ENCODE peak calls at places on chromosomes 6 and 20, in six cellular contexts. One of them, this sample, is unnamed.

GRCh38 chr20:33917813-33918525 is 75.7 kb upstream of the RALY start:
- DNase-seq in HT-29: no peak
- DNase-seq in lower lobe of right lung: no peak
- DNase-seq in RKO: no peak
- DNase-seq in heart left ventricle: no peak
- DNase-seq in psoas muscle: no peak
- DNase-seq in this sample: no peak

GRCh38 chr6:26305097-26305841 is 59.7 kb upstream of the BTN3A2 start:
- DNase-seq in HT-29: peak; percentile 90
- DNase-seq in lower lobe of right lung: no peak
- DNase-seq in RKO: no peak
- DNase-seq in heart left ventricle: peak; percentile 77
- DNase-seq in psoas muscle: peak; percentile 66
- DNase-seq in this sample: peak; percentile 55

GRCh38 chr6:45438156-45438555 is 60.4 kb upstream of the SUPT3H start:
- DNase-seq in HT-29: no peak
- DNase-seq in lower lobe of right lung: no peak
- DNase-seq in RKO: no peak
- DNase-seq in heart left ventricle: no peak
- DNase-seq in psoas muscle: no peak
- DNase-seq in this sample: no peak

GRCh38 chr6:32622545-32623401 is 14.4 kb upstream of the HLA-DQA1 start:
- DNase-seq in HT-29: peak; percentile 30
- DNase-seq in lower lobe of right lung: peak; percentile 37
- DNase-seq in RKO: peak; percentile 72
- DNase-seq in heart left ventricle: no peak
- DNase-seq in psoas muscle: no peak
- DNase-seq in this sample: no peak

GRCh38 chr6:15026832-15027231 is 219.0 kb upstream of the JARID2 start:
- DNase-seq in HT-29: peak; percentile 1
- DNase-seq in lower lobe of right lung: no peak
- DNase-seq in RKO: no peak
- DNase-seq in heart left ventricle: no peak
- DNase-seq in psoas muscle: no peak
- DNase-seq in this sample: no peak

GRCh38 chr6:166598441-166599138 is 12.1 kb upstream of the RAMACL start:
- DNase-seq in HT-29: no peak
- DNase-seq in lower lobe of right lung: no peak
- DNase-seq in RKO: peak; percentile 2
- DNase-seq in heart left ventricle: peak; percentile 34
- DNase-seq in psoas muscle: peak; percentile 50
- DNase-seq in this sample: no peak

GRCh38 chr6:165403006-165403405 is 93.6 kb upstream of the C6orf118 start:
- DNase-seq in HT-29: no peak
- DNase-seq in lower lobe of right lung: no peak
- DNase-seq in RKO: no peak
- DNase-seq in heart left ventricle: no peak
- DNase-seq in psoas muscle: no peak
- DNase-seq in this sample: no peak

GRCh38 chr6:137261393-137262154 is 42.4 kb upstream of the IFNGR1 start:
- DNase-seq in HT-29: peak; percentile 38
- DNase-seq in lower lobe of right lung: no peak
- DNase-seq in RKO: no peak
- DNase-seq in heart left ventricle: no peak
- DNase-seq in psoas muscle: no peak
- DNase-seq in this sample: peak; percentile 35

GRCh38 chr6:157148391-157149323 is 174.7 kb downstream of the TMEM242 start:
- DNase-seq in HT-29: peak; percentile 31
- DNase-seq in lower lobe of right lung: no peak
- DNase-seq in RKO: peak; percentile 88
- DNase-seq in heart left ventricle: peak; percentile 80
- DNase-seq in psoas muscle: peak; percentile 62
- DNase-seq in this sample: no peak

GRCh38 chr6:15457903-15458530 is 204.8 kb downstream of the DTNBP1 start:
- DNase-seq in HT-29: no peak
- DNase-seq in lower lobe of right lung: no peak
- DNase-seq in RKO: no peak
- DNase-seq in heart left ventricle: no peak
- DNase-seq in psoas muscle: no peak
- DNase-seq in this sample: no peak

GRCh38 chr6:72497186-72497585 is 124.7 kb upstream of the KCNQ5 start:
- DNase-seq in HT-29: no peak
- DNase-seq in lower lobe of right lung: no peak
- DNase-seq in RKO: no peak
- DNase-seq in heart left ventricle: no peak
- DNase-seq in psoas muscle: no peak
- DNase-seq in this sample: no peak

This sample was measured in LoVo.